ENCODE peak calls at places on chromosomes 12 and 14, in eight cellular contexts. X is CD4-positive, alpha-beta T cell; E is EH; B is RPMI7951; H is KG1; G is cardiac muscle cell; R is SW480; A is cardiac fibroblast. U is an unnamed sample.

GRCh38 chr12:124904306-124905098 is 9.9 kb downstream of the UBC start:
- DNase-seq in A (peak), X (no peak), G (peak), H (no peak), E (peak), R (peak), B (peak), U (no peak)

GRCh38 chr14:91873476-91874265 is 6.3 kb upstream of the TC2N start:
- DNase-seq in B (peak), R (no peak), G (no peak), H (peak), E (no peak), X (peak), A (peak), U (peak)

GRCh38 chr12:117053597-117054201 is 45.5 kb downstream of the TESC start:
- DNase-seq in B (no peak), G (no peak), H (no peak), X (no peak), A (no peak), E (no peak), R (no peak), U (no peak)

GRCh38 chr12:17357396-17357795 is 732.6 kb downstream of the RERGL start:
- DNase-seq in R (no peak), X (no peak), G (no peak), H (no peak), B (no peak), E (no peak), A (no peak), U (no peak)

GRCh38 chr14:55847766-55848165 is 267.8 kb downstream of the KTN1 start:
- DNase-seq in H (no peak), X (no peak), E (peak), B (peak), G (no peak), R (no peak), A (peak), U (no peak)

GRCh38 chr14:103584326-103584915 is 21.7 kb downstream of the COA8 start:
- DNase-seq in H (no peak), A (no peak), E (no peak), B (no peak), X (no peak), G (no peak), R (no peak), U (no peak)

GRCh38 chr14:29668201-29668600 is 259.4 kb downstream of the PRKD1 start:
- DNase-seq in G (no peak), R (no peak), H (no peak), X (no peak), B (peak), A (no peak), E (no peak), U (no peak)

GRCh38 chr12:3747976-3748619 is 4.8 kb downstream of the CRACR2A start:
- DNase-seq in X (no peak), A (no peak), H (no peak), G (no peak), B (no peak), E (peak), R (no peak), U (no peak)

GRCh38 chr12:89351489-89352241 is 636 bp downstream of the DUSP6 start:
- DNase-seq in H (no peak), G (peak), R (peak), E (peak), A (no peak), X (peak), B (peak), U (no peak)

GRCh38 chr12:26940820-26941219 is 2.5 kb downstream of the FGFR1OP2 start:
- DNase-seq in E (no peak), B (no peak), X (no peak), A (peak), G (no peak), R (no peak), H (no peak), U (no peak)

GRCh38 chr12:77947326-77947725 is 116.6 kb downstream of the NAV3 start:
- DNase-seq in H (no peak), B (peak), E (peak), A (peak), X (no peak), R (no peak), G (no peak), U (no peak)

GRCh38 chr12:54217774-54218221 is 29.0 kb upstream of the SMUG1 start:
- DNase-seq in R (no peak), B (no peak), G (no peak), E (no peak), H (no peak), X (no peak), A (peak), U (no peak)

GRCh38 chr12:120640840-120641833 is 711 bp downstream of the CABP1 start:
- DNase-seq in R (peak), B (peak), H (peak), X (peak), A (peak), E (peak), G (peak), U (no peak)

GRCh38 chr12:14853966-14854365 is 10.6 kb upstream of the ART4 start:
- DNase-seq in G (no peak), X (no peak), H (no peak), E (peak), A (no peak), B (no peak), R (no peak), U (no peak)

GRCh38 chr12:65171073-65171472 is 1.7 kb downstream of the LEMD3 start:
- DNase-seq in E (no peak), A (peak), B (no peak), X (no peak), G (no peak), R (no peak), H (no peak), U (no peak)

GRCh38 chr12:98439471-98440164 is 75.8 kb upstream of the TMPO start:
- DNase-seq in H (no peak), E (peak), A (peak), R (no peak), B (peak), X (no peak), G (no peak), U (no peak)

GRCh38 chr12:113796086-113796827 is 169.9 kb downstream of the RBM19 start:
- DNase-seq in G (no peak), R (no peak), A (no peak), B (no peak), H (no peak), X (no peak), E (no peak), U (no peak)

GRCh38 chr14:93880025-93880820 is 46.9 kb upstream of the FAM181A start:
- DNase-seq in E (peak), X (no peak), B (no peak), H (no peak), R (no peak), G (no peak), A (peak), U (no peak)

GRCh38 chr14:90061849-90062794 is at the start of gene KCNK13:
- DNase-seq in R (peak), E (no peak), X (no peak), H (no peak), A (no peak), B (no peak), G (peak), U (no peak)

GRCh38 chr12:47775100-47775911 is 2.3 kb downstream of the SLC48A1 start:
- DNase-seq in G (no peak), E (peak), B (peak), X (no peak), R (no peak), A (peak), H (no peak), U (no peak)

GRCh38 chr12:125193798-125194562 is 128.7 kb downstream of the AACS start:
- DNase-seq in A (peak), X (no peak), R (peak), G (no peak), E (peak), H (no peak), B (peak), U (no peak)

GRCh38 chr12:92933606-92934005 is 4.5 kb upstream of the EEA1 start:
- DNase-seq in B (no peak), E (no peak), G (no peak), R (no peak), X (no peak), A (no peak), H (no peak), U (no peak)

U was measured in kidney epithelial cell.